ENCODE peak calls at places on chromosomes 16 and 17, in nine cellular contexts. U is EL; K is NCI-H748 treated with DMSO at 0.1 percent for 48 hours; B is activated T-cell treated with anti-CD3 and anti-CD28 coated beads for 24 hours; O is C1 segment of cervical spinal cord; T is stimulated activated CD8-positive, alpha-beta memory T cell treated with anti-CD3 and anti-CD28 coated beads, Interleukin-2, amount 100 ng/mL, for 1 hour; S is GM04503; G is NCI-H460; C is SK-MEL-5. A is an unnamed sample.
A peak's percentile ranks its signal among the peaks of the same experiment; 100 is the strongest.

GRCh38 chr17:41734949-41735313 is 488 bp upstream of the HAP1 start:
- DNase-seq in T (no peak), S (no peak), G (no peak), C (no peak), K (no peak), O (no peak), B (no peak), U (no peak), A (no peak)

GRCh38 chr16:63913278-63913677 is 1208.6 kb downstream of the CDH11 start:
- DNase-seq in O (no peak), T (no peak), G (no peak), B (no peak), S (no peak), C (no peak), U (no peak), K (no peak), A (no peak)

GRCh38 chr16:10080031-10080772 is 102.0 kb downstream of the GRIN2A start:
- DNase-seq in B (no peak), S (peak; percentile 71), K (no peak), G (no peak), U (peak; percentile 95), T (no peak), C (peak; percentile 81), O (peak; percentile 5), A (no peak)

GRCh38 chr16:1097800-1098199 is 1.8 kb upstream of the C1QTNF8 start:
- DNase-seq in T (no peak), C (no peak), O (peak; percentile 60), G (no peak), U (no peak), K (no peak), B (no peak), S (no peak), A (no peak)

GRCh38 chr17:2406903-2407790 is 6.3 kb upstream of the MNT start:
- DNase-seq in O (no peak), T (no peak), G (peak; percentile 73), U (peak; percentile 98), S (peak; percentile 90), C (no peak), K (no peak), B (no peak), A (no peak)

GRCh38 chr17:40317345-40317873 is 8.4 kb downstream of the RARA start:
- DNase-seq in C (peak; percentile 52), S (no peak), G (peak; percentile 68), O (no peak), K (no peak), U (peak; percentile 84), B (no peak), T (no peak), A (peak; percentile 41)

GRCh38 chr17:39527220-39527813 is 66.0 kb downstream of the CDK12 start:
- DNase-seq in K (no peak), B (no peak), T (no peak), S (no peak), C (peak; percentile 56), G (peak; percentile 11), O (no peak), U (no peak), A (peak; percentile 19)

GRCh38 chr17:29649359-29649758 is 26.6 kb upstream of the CORO6 start:
- DNase-seq in G (no peak), B (no peak), S (no peak), K (no peak), U (no peak), C (no peak), O (no peak), T (no peak), A (no peak)

GRCh38 chr16:66242672-66243071 is 123.8 kb upstream of the CDH5 start:
- DNase-seq in U (no peak), C (no peak), O (no peak), G (no peak), S (no peak), B (no peak), K (no peak), T (no peak), A (no peak)

GRCh38 chr17:41251261-41251660 is 1.8 kb downstream of the KRTAP9-4 start:
- DNase-seq in C (no peak), O (no peak), G (no peak), S (no peak), U (no peak), K (no peak), B (no peak), T (no peak), A (no peak)

GRCh38 chr17:40364121-40364861 is at the start of gene GJD3:
- DNase-seq in O (no peak), S (no peak), C (no peak), U (peak; percentile 45), B (no peak), T (no peak), G (no peak), K (no peak), A (no peak)

GRCh38 chr17:28041068-28041843 is 1.2 kb upstream of the NLK start:
- DNase-seq in K (peak; percentile 100), S (peak; percentile 100), C (peak; percentile 100), O (peak; percentile 98), G (peak; percentile 99), B (peak; percentile 99), U (peak; percentile 100), T (peak; percentile 99), A (peak; percentile 100)

GRCh38 chr17:51128089-51128488 is 7.4 kb upstream of the SPAG9 start:
- DNase-seq in C (peak; percentile 62), T (no peak), O (no peak), B (no peak), K (no peak), U (no peak), S (no peak), G (no peak), A (no peak)